ENCODE peak calls at places on chromosomes 6 and 20, in five cellular contexts. One of them, this sample, is unnamed.

GRCh38 chr6:166334878-166335277 is 7.5 kb downstream of the SFT2D1 start:
- DNase-seq in endothelial cell of umbilical vein: no peak
- DNase-seq in K562: no peak
- DNase-seq in upper lobe of left lung: no peak
- DNase-seq in stomach: no peak
- DNase-seq in this sample: no peak

GRCh38 chr6:40480678-40481077 is 106.5 kb downstream of the LRFN2 start:
- DNase-seq in endothelial cell of umbilical vein: no peak
- DNase-seq in K562: no peak
- DNase-seq in upper lobe of left lung: no peak
- DNase-seq in stomach: no peak
- DNase-seq in this sample: no peak

GRCh38 chr6:64672131-64672530 is 1034.9 kb downstream of the EYS start:
- DNase-seq in endothelial cell of umbilical vein: no peak
- DNase-seq in K562: no peak
- DNase-seq in upper lobe of left lung: no peak
- DNase-seq in stomach: no peak
- DNase-seq in this sample: no peak

GRCh38 chr6:31779908-31780307 is 2.8 kb upstream of the VWA7 start:
- DNase-seq in endothelial cell of umbilical vein: no peak
- DNase-seq in K562: no peak
- DNase-seq in upper lobe of left lung: no peak
- DNase-seq in stomach: no peak
- DNase-seq in this sample: no peak

GRCh38 chr6:166351715-166352285 is 9.5 kb upstream of the SFT2D1 start:
- DNase-seq in endothelial cell of umbilical vein: no peak
- DNase-seq in K562: peak; percentile 50
- DNase-seq in upper lobe of left lung: peak; percentile 51
- DNase-seq in stomach: no peak
- DNase-seq in this sample: peak; percentile 60

GRCh38 chr20:57270204-57270937 is 3.9 kb upstream of the BMP7 start:
- DNase-seq in endothelial cell of umbilical vein: no peak
- DNase-seq in K562: no peak
- DNase-seq in upper lobe of left lung: no peak
- DNase-seq in stomach: no peak
- DNase-seq in this sample: no peak

GRCh38 chr20:46569961-46570360 is 19.5 kb upstream of the OCSTAMP start:
- DNase-seq in endothelial cell of umbilical vein: no peak
- DNase-seq in K562: no peak
- DNase-seq in upper lobe of left lung: no peak
- DNase-seq in stomach: no peak
- DNase-seq in this sample: no peak

GRCh38 chr6:74690365-74690764 is 515.5 kb downstream of the COL12A1 start:
- DNase-seq in endothelial cell of umbilical vein: no peak
- DNase-seq in K562: no peak
- DNase-seq in upper lobe of left lung: no peak
- DNase-seq in stomach: no peak
- DNase-seq in this sample: no peak

GRCh38 chr6:89993411-89993810 is 99.1 kb downstream of the GJA10 start:
- DNase-seq in endothelial cell of umbilical vein: no peak
- DNase-seq in K562: no peak
- DNase-seq in upper lobe of left lung: no peak
- DNase-seq in stomach: no peak
- DNase-seq in this sample: no peak

GRCh38 chr20:38873050-38873581 is 53.1 kb upstream of the FAM83D start:
- DNase-seq in endothelial cell of umbilical vein: no peak
- DNase-seq in K562: no peak
- DNase-seq in upper lobe of left lung: peak; percentile 36
- DNase-seq in stomach: no peak
- DNase-seq in this sample: no peak

GRCh38 chr6:166541366-166541765 is 45.1 kb downstream of the RAMACL start:
- DNase-seq in endothelial cell of umbilical vein: no peak
- DNase-seq in K562: no peak
- DNase-seq in upper lobe of left lung: no peak
- DNase-seq in stomach: no peak
- DNase-seq in this sample: no peak

GRCh38 chr6:88870728-88871330 is 92.6 kb downstream of the RNGTT start:
- DNase-seq in endothelial cell of umbilical vein: peak; percentile 69
- DNase-seq in K562: peak; percentile 75
- DNase-seq in upper lobe of left lung: peak; percentile 25
- DNase-seq in stomach: no peak
- DNase-seq in this sample: peak; percentile 10

GRCh38 chr6:7696061-7696460 is 29.8 kb upstream of the BMP6 start:
- DNase-seq in endothelial cell of umbilical vein: no peak
- DNase-seq in K562: no peak
- DNase-seq in upper lobe of left lung: no peak
- DNase-seq in stomach: no peak
- DNase-seq in this sample: no peak

GRCh38 chr20:37973059-37973910 is 60.0 kb downstream of the TTI1 start:
- DNase-seq in endothelial cell of umbilical vein: no peak
- DNase-seq in K562: peak; percentile 84
- DNase-seq in upper lobe of left lung: no peak
- DNase-seq in stomach: no peak
- DNase-seq in this sample: no peak

GRCh38 chr6:53359088-53359842 is 10.5 kb upstream of the ELOVL5 start:
- DNase-seq in endothelial cell of umbilical vein: peak; percentile 97
- DNase-seq in K562: peak; percentile 98
- DNase-seq in upper lobe of left lung: peak; percentile 97
- DNase-seq in stomach: peak; percentile 86
- DNase-seq in this sample: peak; percentile 67

GRCh38 chr20:62739581-62740285 is 31.1 kb downstream of the NTSR1 start:
- DNase-seq in endothelial cell of umbilical vein: no peak
- DNase-seq in K562: no peak
- DNase-seq in upper lobe of left lung: peak; percentile 43
- DNase-seq in stomach: no peak
- DNase-seq in this sample: no peak

GRCh38 chr20:2599265-2600060 is 53.0 kb upstream of the NOP56 start:
- DNase-seq in endothelial cell of umbilical vein: no peak
- DNase-seq in K562: no peak
- DNase-seq in upper lobe of left lung: no peak
- DNase-seq in stomach: no peak
- DNase-seq in this sample: no peak

GRCh38 chr20:32558526-32558925 is 26.6 kb downstream of the NOL4L start:
- DNase-seq in endothelial cell of umbilical vein: no peak
- DNase-seq in K562: no peak
- DNase-seq in upper lobe of left lung: no peak
- DNase-seq in stomach: no peak
- DNase-seq in this sample: no peak

GRCh38 chr6:159086033-159086618 is 41.3 kb upstream of the TAGAP start:
- DNase-seq in endothelial cell of umbilical vein: no peak
- DNase-seq in K562: peak; percentile 44
- DNase-seq in upper lobe of left lung: no peak
- DNase-seq in stomach: no peak
- DNase-seq in this sample: no peak

GRCh38 chr6:166381381-166381732 is 1.4 kb downstream of the MPC1 start:
- DNase-seq in endothelial cell of umbilical vein: no peak
- DNase-seq in K562: no peak
- DNase-seq in upper lobe of left lung: no peak
- DNase-seq in stomach: no peak
- DNase-seq in this sample: no peak

GRCh38 chr6:148771212-148771601 is 24.4 kb downstream of the UST start:
- DNase-seq in endothelial cell of umbilical vein: no peak
- DNase-seq in K562: no peak
- DNase-seq in upper lobe of left lung: peak; percentile 78
- DNase-seq in stomach: peak; percentile 72
- DNase-seq in this sample: no peak

GRCh38 chr6:13924949-13925881 is at the start of gene RNF182:
- DNase-seq in endothelial cell of umbilical vein: peak; percentile 18
- DNase-seq in K562: peak; percentile 84
- DNase-seq in upper lobe of left lung: no peak
- DNase-seq in stomach: no peak
- DNase-seq in this sample: no peak

GRCh38 chr6:13923527-13924145 is 1.1 kb upstream of the RNF182 start:
- DNase-seq in endothelial cell of umbilical vein: peak; percentile 48
- DNase-seq in K562: peak; percentile 75
- DNase-seq in upper lobe of left lung: no peak
- DNase-seq in stomach: no peak
- DNase-seq in this sample: no peak

GRCh38 chr6:13927203-13927602 is 2.5 kb downstream of the RNF182 start:
- DNase-seq in endothelial cell of umbilical vein: no peak
- DNase-seq in K562: peak; percentile 69
- DNase-seq in upper lobe of left lung: no peak
- DNase-seq in stomach: no peak
- DNase-seq in this sample: no peak

GRCh38 chr6:13924146-13924948 is 405 bp upstream of the RNF182 start:
- DNase-seq in endothelial cell of umbilical vein: peak; percentile 37
- DNase-seq in K562: peak; percentile 78
- DNase-seq in upper lobe of left lung: peak; percentile 29
- DNase-seq in stomach: peak; percentile 37
- DNase-seq in this sample: no peak

DNA sequence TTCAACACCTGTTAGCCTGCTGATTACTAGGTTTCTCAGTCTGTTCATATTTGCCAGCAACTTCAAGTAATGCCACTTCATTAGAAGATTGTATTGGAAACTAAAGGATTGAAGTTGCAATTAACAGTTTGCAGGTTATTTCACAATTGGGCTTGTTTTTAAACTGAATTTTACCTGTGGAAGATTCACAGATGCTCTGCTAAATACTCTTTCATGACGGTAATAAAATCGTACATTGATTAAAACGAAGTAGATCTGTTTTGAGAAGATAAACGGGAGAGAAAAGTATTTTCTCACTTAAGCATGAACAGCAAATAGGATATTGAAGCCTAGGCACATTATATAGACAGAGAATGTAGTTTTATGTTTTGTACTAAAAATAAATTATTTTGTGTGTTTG is 1.6 kb downstream of the RNF182 start:
- DNase-seq in endothelial cell of umbilical vein: no peak
- DNase-seq in K562: no peak
- DNase-seq in upper lobe of left lung: no peak
- DNase-seq in stomach: no peak
- DNase-seq in this sample: no peak
- H3K4me3 ChIP-seq in endothelial cell of umbilical vein: no peak overlapping the region
- H3K4me3 ChIP-seq in K562: peak overlapping the region; percentile 9
- H3K4me3 ChIP-seq in upper lobe of left lung: no peak overlapping the region
- H3K4me3 ChIP-seq in stomach: no peak overlapping the region
- H3K4me3 ChIP-seq in this sample: no peak overlapping the region

GRCh38 chr6:73580247-73581149 is 59.7 kb upstream of the EEF1A1 start:
- DNase-seq in endothelial cell of umbilical vein: peak; percentile 99
- DNase-seq in K562: peak; percentile 93
- DNase-seq in upper lobe of left lung: peak; percentile 86
- DNase-seq in stomach: peak; percentile 81
- DNase-seq in this sample: peak; percentile 68
- TF ChIP-seq POLR2AphosphoS5 in endothelial cell of umbilical vein: peak; percentile 88
- TF ChIP-seq POLR2AphosphoS5 in K562: peak; percentile 58
- TF ChIP-seq POLR2AphosphoS5 in upper lobe of left lung: peak; percentile 78
- TF ChIP-seq POLR2AphosphoS5 in stomach: peak; percentile 66
- TF ChIP-seq POLR2AphosphoS5 in this sample: peak; percentile 17

GRCh38 chr6:38487423-38487822 is 152.3 kb downstream of the BTBD9 start:
- DNase-seq in endothelial cell of umbilical vein: no peak
- DNase-seq in K562: no peak
- DNase-seq in upper lobe of left lung: no peak
- DNase-seq in stomach: no peak
- DNase-seq in this sample: no peak
- TF ChIP-seq CTCF in endothelial cell of umbilical vein: no peak
- TF ChIP-seq CTCF in K562: no peak
- TF ChIP-seq CTCF in upper lobe of left lung: no peak
- TF ChIP-seq CTCF in stomach: no peak
- TF ChIP-seq CTCF in this sample: no peak

GRCh38 chr6:169132361-169132895 is 121.2 kb downstream of the THBS2 start:
- DNase-seq in endothelial cell of umbilical vein: no peak
- DNase-seq in K562: no peak
- DNase-seq in upper lobe of left lung: no peak
- DNase-seq in stomach: no peak
- DNase-seq in this sample: no peak

GRCh38 chr6:169130111-169130510 is 123.5 kb downstream of the THBS2 start:
- DNase-seq in endothelial cell of umbilical vein: no peak
- DNase-seq in K562: no peak
- DNase-seq in upper lobe of left lung: no peak
- DNase-seq in stomach: no peak
- DNase-seq in this sample: no peak

GRCh38 chr6:169131356-169131755 is 122.3 kb downstream of the THBS2 start:
- DNase-seq in endothelial cell of umbilical vein: no peak
- DNase-seq in K562: no peak
- DNase-seq in upper lobe of left lung: no peak
- DNase-seq in stomach: no peak
- DNase-seq in this sample: no peak
- H3K4me3 ChIP-seq in endothelial cell of umbilical vein: no peak overlapping the region
- H3K4me3 ChIP-seq in K562: no peak overlapping the region
- H3K4me3 ChIP-seq in upper lobe of left lung: no peak overlapping the region
- H3K4me3 ChIP-seq in stomach: no peak overlapping the region
- H3K4me3 ChIP-seq in this sample: no peak overlapping the region

GRCh38 chr6:10662207-10662606 is 32.2 kb downstream of the C6orf52 start:
- DNase-seq in endothelial cell of umbilical vein: no peak
- DNase-seq in K562: no peak
- DNase-seq in upper lobe of left lung: no peak
- DNase-seq in stomach: no peak
- DNase-seq in this sample: no peak
- TF ChIP-seq POLR2AphosphoS5 in endothelial cell of umbilical vein: no peak
- TF ChIP-seq POLR2AphosphoS5 in K562: no peak
- TF ChIP-seq POLR2AphosphoS5 in upper lobe of left lung: no peak
- TF ChIP-seq POLR2AphosphoS5 in stomach: no peak
- TF ChIP-seq POLR2AphosphoS5 in this sample: no peak

GRCh38 chr6:131163886-131164285 is 28.6 kb downstream of the AKAP7 start:
- DNase-seq in endothelial cell of umbilical vein: no peak
- DNase-seq in K562: no peak
- DNase-seq in upper lobe of left lung: no peak
- DNase-seq in stomach: no peak
- DNase-seq in this sample: no peak
- TF ChIP-seq CTCF in endothelial cell of umbilical vein: no peak
- TF ChIP-seq CTCF in K562: no peak
- TF ChIP-seq CTCF in upper lobe of left lung: no peak
- TF ChIP-seq CTCF in stomach: no peak
- TF ChIP-seq CTCF in this sample: no peak

GRCh38 chr6:169249057-169249456 is 4.6 kb downstream of the THBS2 start:
- DNase-seq in endothelial cell of umbilical vein: no peak
- DNase-seq in K562: no peak
- DNase-seq in upper lobe of left lung: no peak
- DNase-seq in stomach: peak; percentile 21
- DNase-seq in this sample: no peak

GRCh38 chr6:169248521-169248971 is 5.1 kb downstream of the THBS2 start:
- DNase-seq in endothelial cell of umbilical vein: no peak
- DNase-seq in K562: no peak
- DNase-seq in upper lobe of left lung: no peak
- DNase-seq in stomach: peak; percentile 24
- DNase-seq in this sample: no peak

GRCh38 chr6:169251371-169251802 is 2.3 kb downstream of the THBS2 start:
- DNase-seq in endothelial cell of umbilical vein: no peak
- DNase-seq in K562: no peak
- DNase-seq in upper lobe of left lung: no peak
- DNase-seq in stomach: peak; percentile 10
- DNase-seq in this sample: no peak

GRCh38 chr6:169251822-169252804 is 1.5 kb downstream of the THBS2 start:
- DNase-seq in endothelial cell of umbilical vein: no peak
- DNase-seq in K562: no peak
- DNase-seq in upper lobe of left lung: no peak
- DNase-seq in stomach: peak; percentile 17
- DNase-seq in this sample: no peak

GRCh38 chr6:169250660-169251059 is 3.0 kb downstream of the THBS2 start:
- DNase-seq in endothelial cell of umbilical vein: no peak
- DNase-seq in K562: no peak
- DNase-seq in upper lobe of left lung: no peak
- DNase-seq in stomach: peak; percentile 21
- DNase-seq in this sample: no peak
- H3K4me3 ChIP-seq in endothelial cell of umbilical vein: no peak overlapping the region
- H3K4me3 ChIP-seq in K562: no peak overlapping the region
- H3K4me3 ChIP-seq in upper lobe of left lung: no peak overlapping the region
- H3K4me3 ChIP-seq in stomach: no peak overlapping the region
- H3K4me3 ChIP-seq in this sample: no peak overlapping the region

GRCh38 chr20:44428174-44429016 is 47.3 kb upstream of the TTPAL start:
- DNase-seq in endothelial cell of umbilical vein: no peak
- DNase-seq in K562: no peak
- DNase-seq in upper lobe of left lung: no peak
- DNase-seq in stomach: no peak
- DNase-seq in this sample: no peak
- TF ChIP-seq POLR2AphosphoS5 in endothelial cell of umbilical vein: no peak
- TF ChIP-seq POLR2AphosphoS5 in K562: no peak
- TF ChIP-seq POLR2AphosphoS5 in upper lobe of left lung: no peak
- TF ChIP-seq POLR2AphosphoS5 in stomach: no peak
- TF ChIP-seq POLR2AphosphoS5 in this sample: no peak

This sample was measured in HL-60.